ENCODE peak calls at places on chromosome 21, in nine cellular contexts. One of them, this sample, is unnamed.

GRCh38 chr21:17931080-17931479 is 111.9 kb upstream of the C21orf91 start:
- DNase-seq in hippocampal formation: no peak
- DNase-seq in Ammon's horn: no peak
- DNase-seq in stimulated activated CD8-positive, alpha-beta memory T cell treated with anti-CD3 and anti-CD28 coated beads, Interleukin-7, amount 100 ng/mL, for 1 hour: no peak
- DNase-seq in effector CD4-positive, alpha-beta T cell: no peak
- DNase-seq in smooth muscle cell of the brain vasculature: no peak
- DNase-seq in A172: peak
- DNase-seq in activated CD4-positive, alpha-beta T cell treated with anti-CD3 and anti-CD28 coated beads, Interleukin-2, amount 50 U/mL, for 1 hour: no peak
- DNase-seq in CD8-positive, alpha-beta T cell: no peak
- DNase-seq in this sample: no peak

GRCh38 chr21:26057488-26058170 is 112.9 kb downstream of the APP start:
- DNase-seq in Ammon's horn: peak
- DNase-seq in effector CD4-positive, alpha-beta T cell: no peak
- DNase-seq in stimulated activated CD8-positive, alpha-beta memory T cell treated with anti-CD3 and anti-CD28 coated beads, Interleukin-7, amount 100 ng/mL, for 1 hour: no peak
- DNase-seq in CD8-positive, alpha-beta T cell: no peak
- DNase-seq in activated CD4-positive, alpha-beta T cell treated with anti-CD3 and anti-CD28 coated beads, Interleukin-2, amount 50 U/mL, for 1 hour: no peak
- DNase-seq in hippocampal formation: peak
- DNase-seq in A172: no peak
- DNase-seq in smooth muscle cell of the brain vasculature: no peak
- DNase-seq in this sample: no peak

GRCh38 chr21:29939859-29940245 is at the start of gene GRIK1:
- DNase-seq in effector CD4-positive, alpha-beta T cell: no peak
- DNase-seq in stimulated activated CD8-positive, alpha-beta memory T cell treated with anti-CD3 and anti-CD28 coated beads, Interleukin-7, amount 100 ng/mL, for 1 hour: no peak
- DNase-seq in smooth muscle cell of the brain vasculature: no peak
- DNase-seq in activated CD4-positive, alpha-beta T cell treated with anti-CD3 and anti-CD28 coated beads, Interleukin-2, amount 50 U/mL, for 1 hour: no peak
- DNase-seq in A172: no peak
- DNase-seq in hippocampal formation: no peak
- DNase-seq in Ammon's horn: no peak
- DNase-seq in CD8-positive, alpha-beta T cell: no peak
- DNase-seq in this sample: no peak

GRCh38 chr21:36330904-36331303 is 10.9 kb downstream of the MORC3 start:
- DNase-seq in hippocampal formation: peak
- DNase-seq in CD8-positive, alpha-beta T cell: peak
- DNase-seq in smooth muscle cell of the brain vasculature: no peak
- DNase-seq in effector CD4-positive, alpha-beta T cell: peak
- DNase-seq in activated CD4-positive, alpha-beta T cell treated with anti-CD3 and anti-CD28 coated beads, Interleukin-2, amount 50 U/mL, for 1 hour: peak
- DNase-seq in Ammon's horn: peak
- DNase-seq in stimulated activated CD8-positive, alpha-beta memory T cell treated with anti-CD3 and anti-CD28 coated beads, Interleukin-7, amount 100 ng/mL, for 1 hour: peak
- DNase-seq in A172: peak
- DNase-seq in this sample: no peak

GRCh38 chr21:17828223-17828622 is 9.1 kb upstream of the C21orf91 start:
- DNase-seq in activated CD4-positive, alpha-beta T cell treated with anti-CD3 and anti-CD28 coated beads, Interleukin-2, amount 50 U/mL, for 1 hour: no peak
- DNase-seq in stimulated activated CD8-positive, alpha-beta memory T cell treated with anti-CD3 and anti-CD28 coated beads, Interleukin-7, amount 100 ng/mL, for 1 hour: no peak
- DNase-seq in smooth muscle cell of the brain vasculature: no peak
- DNase-seq in Ammon's horn: no peak
- DNase-seq in A172: peak
- DNase-seq in CD8-positive, alpha-beta T cell: no peak
- DNase-seq in effector CD4-positive, alpha-beta T cell: no peak
- DNase-seq in hippocampal formation: no peak
- DNase-seq in this sample: no peak

GRCh38 chr21:46151261-46151988 is 4.0 kb downstream of the FTCD start:
- DNase-seq in effector CD4-positive, alpha-beta T cell: no peak
- DNase-seq in activated CD4-positive, alpha-beta T cell treated with anti-CD3 and anti-CD28 coated beads, Interleukin-2, amount 50 U/mL, for 1 hour: no peak
- DNase-seq in smooth muscle cell of the brain vasculature: no peak
- DNase-seq in Ammon's horn: no peak
- DNase-seq in CD8-positive, alpha-beta T cell: peak
- DNase-seq in stimulated activated CD8-positive, alpha-beta memory T cell treated with anti-CD3 and anti-CD28 coated beads, Interleukin-7, amount 100 ng/mL, for 1 hour: no peak
- DNase-seq in A172: no peak
- DNase-seq in hippocampal formation: no peak
- DNase-seq in this sample: no peak

GRCh38 chr21:33394260-33394659 is 9.0 kb upstream of the IFNGR2 start:
- DNase-seq in activated CD4-positive, alpha-beta T cell treated with anti-CD3 and anti-CD28 coated beads, Interleukin-2, amount 50 U/mL, for 1 hour: no peak
- DNase-seq in smooth muscle cell of the brain vasculature: no peak
- DNase-seq in stimulated activated CD8-positive, alpha-beta memory T cell treated with anti-CD3 and anti-CD28 coated beads, Interleukin-7, amount 100 ng/mL, for 1 hour: no peak
- DNase-seq in effector CD4-positive, alpha-beta T cell: no peak
- DNase-seq in A172: no peak
- DNase-seq in hippocampal formation: no peak
- DNase-seq in Ammon's horn: peak
- DNase-seq in CD8-positive, alpha-beta T cell: no peak
- DNase-seq in this sample: no peak

GRCh38 chr21:44850905-44851657 is 22.4 kb downstream of the PTTG1IP start:
- DNase-seq in activated CD4-positive, alpha-beta T cell treated with anti-CD3 and anti-CD28 coated beads, Interleukin-2, amount 50 U/mL, for 1 hour: no peak
- DNase-seq in hippocampal formation: no peak
- DNase-seq in stimulated activated CD8-positive, alpha-beta memory T cell treated with anti-CD3 and anti-CD28 coated beads, Interleukin-7, amount 100 ng/mL, for 1 hour: no peak
- DNase-seq in A172: no peak
- DNase-seq in Ammon's horn: no peak
- DNase-seq in effector CD4-positive, alpha-beta T cell: no peak
- DNase-seq in smooth muscle cell of the brain vasculature: no peak
- DNase-seq in CD8-positive, alpha-beta T cell: no peak
- DNase-seq in this sample: no peak

GRCh38 chr21:43262427-43262826 is 93.6 kb downstream of the CRYAA start:
- DNase-seq in smooth muscle cell of the brain vasculature: no peak
- DNase-seq in Ammon's horn: peak
- DNase-seq in CD8-positive, alpha-beta T cell: no peak
- DNase-seq in stimulated activated CD8-positive, alpha-beta memory T cell treated with anti-CD3 and anti-CD28 coated beads, Interleukin-7, amount 100 ng/mL, for 1 hour: no peak
- DNase-seq in effector CD4-positive, alpha-beta T cell: no peak
- DNase-seq in A172: no peak
- DNase-seq in activated CD4-positive, alpha-beta T cell treated with anti-CD3 and anti-CD28 coated beads, Interleukin-2, amount 50 U/mL, for 1 hour: no peak
- DNase-seq in hippocampal formation: no peak
- DNase-seq in this sample: no peak

GRCh38 chr21:40404319-40404906 is 442.5 kb downstream of the DSCAM start:
- DNase-seq in stimulated activated CD8-positive, alpha-beta memory T cell treated with anti-CD3 and anti-CD28 coated beads, Interleukin-7, amount 100 ng/mL, for 1 hour: no peak
- DNase-seq in hippocampal formation: no peak
- DNase-seq in activated CD4-positive, alpha-beta T cell treated with anti-CD3 and anti-CD28 coated beads, Interleukin-2, amount 50 U/mL, for 1 hour: no peak
- DNase-seq in effector CD4-positive, alpha-beta T cell: no peak
- DNase-seq in smooth muscle cell of the brain vasculature: no peak
- DNase-seq in Ammon's horn: no peak
- DNase-seq in CD8-positive, alpha-beta T cell: no peak
- DNase-seq in A172: no peak
- DNase-seq in this sample: no peak

GRCh38 chr21:43644609-43645008 is 14.7 kb downstream of the HSF2BP start:
- DNase-seq in Ammon's horn: peak
- DNase-seq in activated CD4-positive, alpha-beta T cell treated with anti-CD3 and anti-CD28 coated beads, Interleukin-2, amount 50 U/mL, for 1 hour: no peak
- DNase-seq in CD8-positive, alpha-beta T cell: no peak
- DNase-seq in stimulated activated CD8-positive, alpha-beta memory T cell treated with anti-CD3 and anti-CD28 coated beads, Interleukin-7, amount 100 ng/mL, for 1 hour: no peak
- DNase-seq in smooth muscle cell of the brain vasculature: no peak
- DNase-seq in effector CD4-positive, alpha-beta T cell: no peak
- DNase-seq in hippocampal formation: peak
- DNase-seq in A172: peak
- DNase-seq in this sample: no peak

This sample was measured in SW 1271.